ENCODE peak calls at places on chromosome 6, in ten cellular contexts. R is pancreas, U is astrocyte, J is heart left ventricle, Y is psoas muscle, G is neural progenitor cell, H is colonic mucosa, F is heart right ventricle, C is GM23338, Z is sigmoid colon. E is an unnamed sample.

GRCh38 chr6:15874821-15875220 is 212.0 kb upstream of the DTNBP1 start:
- DNase-seq in R (no peak), U (peak; percentile 12), J (no peak), Y (no peak), G (no peak), H (no peak), F (no peak), C (no peak), Z (no peak), E (no peak)

GRCh38 chr6:31580807-31581437 is 1.3 kb downstream of the LTB start:
- DNase-seq in R (peak; percentile 87), U (peak; percentile 52), J (peak; percentile 90), Y (peak; percentile 91), G (peak; percentile 93), H (peak; percentile 88), F (peak; percentile 93), C (peak; percentile 92), Z (peak; percentile 94), E (peak; percentile 96)

GRCh38 chr6:767755-768512 is 75.0 kb upstream of the EXOC2 start:
- DNase-seq in R (no peak), U (no peak), J (no peak), Y (no peak), G (no peak), H (no peak), F (no peak), C (no peak), Z (no peak), E (no peak)

GRCh38 chr6:74356385-74356784 is 660.4 kb downstream of the CD109 start:
- DNase-seq in R (no peak), U (peak; percentile 22), J (no peak), Y (no peak), G (no peak), H (no peak), F (no peak), C (peak; percentile 12), Z (no peak), E (no peak)

GRCh38 chr6:35788423-35788982 is 7.7 kb downstream of the CLPSL1 start:
- DNase-seq in R (peak; percentile 50), U (no peak), J (no peak), Y (no peak), G (no peak), H (no peak), F (no peak), C (no peak), Z (no peak), E (no peak)

GRCh38 chr6:133187657-133188453 is 53.3 kb upstream of the EYA4 start:
- DNase-seq in R (no peak), U (peak; percentile 76), J (no peak), Y (no peak), G (no peak), H (no peak), F (no peak), C (no peak), Z (no peak), E (no peak)

GRCh38 chr6:142927904-142928303 is 17.1 kb downstream of the HIVEP2 start:
- DNase-seq in R (no peak), U (no peak), J (no peak), Y (no peak), G (no peak), H (no peak), F (no peak), C (no peak), Z (no peak), E (no peak)

GRCh38 chr6:31834704-31835375 is 7.3 kb downstream of the HSPA1B start:
- DNase-seq in R (peak; percentile 72), U (no peak), J (peak; percentile 78), Y (peak; percentile 76), G (peak; percentile 76), H (peak; percentile 83), F (peak; percentile 71), C (peak; percentile 76), Z (peak; percentile 86), E (peak; percentile 83)

GRCh38 chr6:20900396-20901160 is 366.3 kb downstream of the CDKAL1 start:
- DNase-seq in R (no peak), U (no peak), J (no peak), Y (no peak), G (no peak), H (no peak), F (no peak), C (no peak), Z (no peak), E (no peak)

GRCh38 chr6:88476388-88476787 is 310.2 kb upstream of the CNR1 start:
- DNase-seq in R (no peak), U (no peak), J (no peak), Y (no peak), G (peak; percentile 44), H (no peak), F (no peak), C (no peak), Z (no peak), E (peak; percentile 54)

GRCh38 chr6:104705095-104705707 is 154.5 kb downstream of the HACE1 start:
- DNase-seq in R (no peak), U (peak; percentile 86), J (peak; percentile 53), Y (no peak), G (no peak), H (no peak), F (no peak), C (no peak), Z (no peak), E (no peak)

GRCh38 chr6:161496941-161497340 is 223.1 kb upstream of the AGPAT4 start:
- DNase-seq in R (no peak), U (no peak), J (no peak), Y (no peak), G (no peak), H (no peak), F (no peak), C (peak; percentile 31), Z (no peak), E (no peak)

GRCh38 chr6:135939216-135939610 is 87.7 kb downstream of the PDE7B start:
- DNase-seq in R (no peak), U (no peak), J (no peak), Y (no peak), G (no peak), H (no peak), F (peak; percentile 23), C (no peak), Z (no peak), E (peak; percentile 74)

GRCh38 chr6:25278914-25279747 is at the start of gene CARMIL1:
- DNase-seq in R (peak; percentile 88), U (peak; percentile 61), J (peak; percentile 81), Y (peak; percentile 72), G (peak; percentile 92), H (peak; percentile 94), F (peak; percentile 78), C (peak; percentile 90), Z (peak; percentile 87), E (peak; percentile 96)

GRCh38 chr6:43901330-43902230 is 131.6 kb downstream of the VEGFA start:
- DNase-seq in R (no peak), U (no peak), J (no peak), Y (no peak), G (no peak), H (no peak), F (no peak), C (no peak), Z (no peak), E (no peak)

GRCh38 chr6:87747646-87748045 is 45.6 kb upstream of the AKIRIN2 start:
- DNase-seq in R (no peak), U (no peak), J (no peak), Y (no peak), G (no peak), H (no peak), F (no peak), C (no peak), Z (no peak), E (no peak)

DNA sequence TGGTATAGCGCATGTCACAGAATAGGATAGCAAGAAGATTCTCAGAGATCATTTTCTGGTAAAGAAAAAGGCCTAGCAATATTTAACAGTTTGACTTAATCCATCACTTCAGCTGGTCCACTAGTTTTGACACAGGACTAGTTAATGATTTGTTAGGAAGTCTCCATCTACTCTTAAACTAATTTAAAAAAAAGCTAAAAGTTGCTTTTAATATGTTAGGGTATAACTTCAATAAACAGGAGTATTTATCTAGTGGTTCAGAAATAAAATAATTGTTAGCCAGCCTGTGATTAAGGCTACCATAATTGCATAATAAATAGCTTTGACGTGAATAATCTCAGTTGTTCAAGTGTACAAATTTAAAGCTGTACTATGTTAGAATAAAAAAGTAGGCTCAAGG is 195.6 kb downstream of the FUT9 start:
- DNase-seq in R (no peak), U (no peak), J (no peak), Y (no peak), G (no peak), H (no peak), F (no peak), C (no peak), Z (no peak), E (no peak)
- H3K27ac ChIP-seq in R (no peak overlapping the region), U (no peak overlapping the region), J (no peak overlapping the region), Y (no peak overlapping the region), G (no peak overlapping the region), H (no peak overlapping the region), F (no peak overlapping the region), C (no peak overlapping the region), Z (no peak overlapping the region), E (no peak overlapping the region)

DNA sequence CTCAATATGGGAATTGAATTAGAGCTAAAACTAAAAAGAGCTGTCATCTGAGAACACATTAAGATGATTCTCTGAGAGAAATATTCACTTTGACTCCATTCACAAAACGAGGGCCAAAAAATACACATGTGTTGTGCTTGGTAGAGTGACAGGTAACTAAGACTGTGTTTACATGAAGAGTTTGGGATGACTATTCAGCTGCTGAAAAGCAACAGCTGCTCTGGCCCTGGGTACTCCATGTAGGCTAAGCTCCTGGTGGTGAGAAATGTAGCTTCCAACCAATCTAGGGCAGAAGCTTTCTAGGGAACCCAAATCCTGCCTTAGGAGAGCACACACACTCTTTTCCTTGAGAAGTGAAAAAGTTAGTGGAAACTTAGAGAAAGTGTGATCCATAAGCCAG is 184.5 kb downstream of the COL21A1 start:
- DNase-seq in R (no peak), U (no peak), J (no peak), Y (no peak), G (no peak), H (no peak), F (no peak), C (no peak), Z (no peak), E (no peak)
- TF ChIP-seq CTCF in R (no peak), U (no peak), J (no peak), Y (no peak), G (no peak), H (no peak), F (no peak), C (no peak), Z (no peak), E (no peak)

GRCh38 chr6:166412156-166412910 is 29.6 kb upstream of the MPC1 start:
- DNase-seq in R (no peak), U (no peak), J (no peak), Y (no peak), G (no peak), H (no peak), F (no peak), C (no peak), Z (peak; percentile 64), E (no peak)
- H3K4me3 ChIP-seq in R (no peak overlapping the region), U (no peak overlapping the region), J (no peak overlapping the region), Y (no peak overlapping the region), G (no peak overlapping the region), H (no peak overlapping the region), F (no peak overlapping the region), C (no peak overlapping the region), Z (no peak overlapping the region), E (no peak overlapping the region)

DNA sequence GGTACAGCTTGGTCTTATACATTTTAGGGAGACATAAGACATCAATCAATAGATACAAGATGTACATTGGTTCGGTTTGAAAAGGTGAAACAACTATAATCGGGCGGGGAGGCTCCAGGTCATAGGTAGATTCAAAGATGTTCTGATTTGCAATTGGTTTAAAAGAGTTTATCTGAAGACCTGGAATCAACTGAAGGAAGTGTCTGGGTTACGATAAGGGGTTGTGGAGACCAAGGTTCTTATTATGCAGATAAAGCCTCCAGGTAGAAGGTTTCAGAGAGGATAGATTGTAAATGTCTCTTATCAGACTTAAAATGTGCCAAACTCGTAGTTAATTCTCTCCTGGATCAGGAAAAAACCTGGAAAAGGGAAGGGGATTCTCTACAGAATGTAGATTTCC is 5.9 kb upstream of the SERPINB6 start:
- DNase-seq in R (no peak), U (no peak), J (no peak), Y (no peak), G (no peak), H (no peak), F (no peak), C (no peak), Z (no peak), E (no peak)
- H3K27ac ChIP-seq in R (no peak overlapping the region), U (peak overlapping the region; percentile 90), J (no peak overlapping the region), Y (no peak overlapping the region), G (no peak overlapping the region), H (no peak overlapping the region), F (no peak overlapping the region), C (no peak overlapping the region), Z (peak overlapping the region; percentile 9), E (no peak overlapping the region)